ENCODE peak calls at places on chromosome 20, in six cellular contexts. I is heart right ventricle, Q is A549, M is cardiac muscle cell, P is spleen, W is uterus. Z is an unnamed sample.

GRCh38 chr20:18778993-18779392 is 34.6 kb upstream of the SCP2D1 start:
- DNase-seq in I (no peak), Q (no peak), M (no peak), P (no peak), W (no peak), Z (no peak)

GRCh38 chr20:41361757-41362747 is 4.6 kb downstream of the EMILIN3 start:
- DNase-seq in I (no peak), Q (no peak), M (no peak), P (peak; percentile 64), W (no peak), Z (peak; percentile 87)

GRCh38 chr20:14477125-14477524 is 139.7 kb upstream of the FLRT3 start:
- DNase-seq in I (no peak), Q (peak; percentile 37), M (no peak), P (no peak), W (no peak), Z (no peak)

GRCh38 chr20:17441745-17442144 is 89.4 kb downstream of the BFSP1 start:
- DNase-seq in I (no peak), Q (no peak), M (no peak), P (no peak), W (no peak), Z (no peak)

GRCh38 chr20:1437222-1437904 is 29.3 kb downstream of the NSFL1C start:
- DNase-seq in I (peak; percentile 72), Q (peak; percentile 91), M (peak; percentile 74), P (peak; percentile 95), W (peak; percentile 70), Z (no peak)

GRCh38 chr20:32510120-32510600 is 75.0 kb downstream of the NOL4L start:
- DNase-seq in I (no peak), Q (no peak), M (no peak), P (no peak), W (no peak), Z (peak; percentile 87)

GRCh38 chr20:54020348-54020747 is 50.0 kb downstream of the BCAS1 start:
- DNase-seq in I (no peak), Q (no peak), M (no peak), P (no peak), W (no peak), Z (no peak)

GRCh38 chr20:33352258-33353012 is 48.9 kb downstream of the CDK5RAP1 start:
- DNase-seq in I (no peak), Q (no peak), M (no peak), P (no peak), W (no peak), Z (no peak)

GRCh38 chr20:53070714-53071392 is 98.7 kb downstream of the TSHZ2 start:
- DNase-seq in I (no peak), Q (no peak), M (no peak), P (no peak), W (no peak), Z (no peak)

GRCh38 chr20:43271980-43272379 is 82.3 kb upstream of the PTPRT start:
- DNase-seq in I (no peak), Q (no peak), M (no peak), P (no peak), W (no peak), Z (no peak)

GRCh38 chr20:34095825-34096224 is 16.2 kb downstream of the EIF2S2 start:
- DNase-seq in I (no peak), Q (no peak), M (no peak), P (no peak), W (no peak), Z (no peak)

GRCh38 chr20:57656821-57657536 is 36.8 kb upstream of the ZBP1 start:
- DNase-seq in I (peak; percentile 3), Q (no peak), M (no peak), P (peak; percentile 61), W (peak; percentile 15), Z (peak; percentile 84)

GRCh38 chr20:45826381-45827019 is 612 bp downstream of the TNNC2 start:
- DNase-seq in I (no peak), Q (no peak), M (peak; percentile 77), P (no peak), W (no peak), Z (no peak)

GRCh38 chr20:57686931-57687652 is 22.7 kb downstream of the PMEPA1 start:
- DNase-seq in I (no peak), Q (no peak), M (no peak), P (no peak), W (no peak), Z (no peak)

GRCh38 chr20:21125072-21125848 is 622 bp upstream of the KIZ start:
- DNase-seq in I (peak; percentile 27), Q (peak; percentile 76), M (peak; percentile 54), P (peak; percentile 82), W (peak; percentile 46), Z (no peak)

GRCh38 chr20:23200413-23200812 is 114.3 kb upstream of the CD93 start:
- DNase-seq in I (no peak), Q (no peak), M (no peak), P (no peak), W (no peak), Z (no peak)

GRCh38 chr20:23399568-23400241 is 21.6 kb downstream of the NAPB start:
- DNase-seq in I (no peak), Q (peak; percentile 24), M (peak; percentile 22), P (no peak), W (no peak), Z (no peak)

GRCh38 chr20:59137532-59137931 is 26.1 kb upstream of the ZNF831 start:
- DNase-seq in I (peak; percentile 57), Q (no peak), M (no peak), P (no peak), W (no peak), Z (no peak)

GRCh38 chr20:5844063-5844681 is 94.0 kb downstream of the SHLD1 start:
- DNase-seq in I (no peak), Q (peak; percentile 91), M (no peak), P (no peak), W (no peak), Z (no peak)

GRCh38 chr20:32189691-32190607 is 17.6 kb downstream of the PLAGL2 start:
- DNase-seq in I (peak; percentile 40), Q (no peak), M (peak; percentile 70), P (peak; percentile 81), W (peak; percentile 36), Z (peak; percentile 84)

GRCh38 chr20:1535420-1536175 is 21.9 kb downstream of the SIRPD start:
- DNase-seq in I (no peak), Q (no peak), M (no peak), P (peak; percentile 74), W (no peak), Z (no peak)

GRCh38 chr20:59779656-59780380 is 153.6 kb downstream of the SYCP2 start:
- DNase-seq in I (no peak), Q (no peak), M (no peak), P (no peak), W (no peak), Z (peak; percentile 60)

GRCh38 chr20:10643560-10643873 is 30.3 kb downstream of the JAG1 start:
- DNase-seq in I (no peak), Q (no peak), M (no peak), P (no peak), W (no peak), Z (no peak)

GRCh38 chr20:45765980-45766379 is 25.7 kb downstream of the WFDC3 start:
- DNase-seq in I (no peak), Q (no peak), M (no peak), P (no peak), W (no peak), Z (peak; percentile 34)

GRCh38 chr20:46206025-46206424 is 87.9 kb downstream of the CD40 start:
- DNase-seq in I (peak; percentile 46), Q (no peak), M (no peak), P (peak; percentile 87), W (no peak), Z (no peak)

GRCh38 chr20:24357169-24357568 is 112.3 kb upstream of the SYNDIG1 start:
- DNase-seq in I (no peak), Q (peak; percentile 9), M (no peak), P (no peak), W (no peak), Z (no peak)

GRCh38 chr20:57025261-57025660 is 241.2 kb downstream of the BMP7 start:
- DNase-seq in I (no peak), Q (no peak), M (no peak), P (no peak), W (peak; percentile 61), Z (peak; percentile 45)

GRCh38 chr20:62305149-62305764 is 2.5 kb downstream of the ADRM1 start:
- DNase-seq in I (no peak), Q (peak; percentile 74), M (no peak), P (no peak), W (no peak), Z (peak; percentile 90)
- TF ChIP-seq CTCF in I (no peak), Q (no peak), M (no peak), P (no peak), W (no peak), Z (no peak)

GRCh38 chr20:62195736-62196135 is 12.9 kb downstream of the MTG2 start:
- DNase-seq in I (no peak), Q (no peak), M (no peak), P (peak; percentile 31), W (no peak), Z (peak; percentile 78)
- H3K4me3 ChIP-seq in I (no peak overlapping the region), Q (no peak overlapping the region), M (no peak overlapping the region), P (no peak overlapping the region), W (no peak overlapping the region), Z (no peak overlapping the region)

GRCh38 chr20:51862796-51863195 is 60.5 kb upstream of the SALL4 start:
- DNase-seq in I (no peak), Q (no peak), M (no peak), P (no peak), W (no peak), Z (no peak)
- H3K4me1 ChIP-seq in I (no peaks in the 10 kb centered on the region), Q (peaks cover 15% of the 10 kb centered on the region), M (no peaks in the 10 kb centered on the region), P (no peaks in the 10 kb centered on the region), W (no peaks in the 10 kb centered on the region), Z (peaks cover 9% of the 10 kb centered on the region)

DNA sequence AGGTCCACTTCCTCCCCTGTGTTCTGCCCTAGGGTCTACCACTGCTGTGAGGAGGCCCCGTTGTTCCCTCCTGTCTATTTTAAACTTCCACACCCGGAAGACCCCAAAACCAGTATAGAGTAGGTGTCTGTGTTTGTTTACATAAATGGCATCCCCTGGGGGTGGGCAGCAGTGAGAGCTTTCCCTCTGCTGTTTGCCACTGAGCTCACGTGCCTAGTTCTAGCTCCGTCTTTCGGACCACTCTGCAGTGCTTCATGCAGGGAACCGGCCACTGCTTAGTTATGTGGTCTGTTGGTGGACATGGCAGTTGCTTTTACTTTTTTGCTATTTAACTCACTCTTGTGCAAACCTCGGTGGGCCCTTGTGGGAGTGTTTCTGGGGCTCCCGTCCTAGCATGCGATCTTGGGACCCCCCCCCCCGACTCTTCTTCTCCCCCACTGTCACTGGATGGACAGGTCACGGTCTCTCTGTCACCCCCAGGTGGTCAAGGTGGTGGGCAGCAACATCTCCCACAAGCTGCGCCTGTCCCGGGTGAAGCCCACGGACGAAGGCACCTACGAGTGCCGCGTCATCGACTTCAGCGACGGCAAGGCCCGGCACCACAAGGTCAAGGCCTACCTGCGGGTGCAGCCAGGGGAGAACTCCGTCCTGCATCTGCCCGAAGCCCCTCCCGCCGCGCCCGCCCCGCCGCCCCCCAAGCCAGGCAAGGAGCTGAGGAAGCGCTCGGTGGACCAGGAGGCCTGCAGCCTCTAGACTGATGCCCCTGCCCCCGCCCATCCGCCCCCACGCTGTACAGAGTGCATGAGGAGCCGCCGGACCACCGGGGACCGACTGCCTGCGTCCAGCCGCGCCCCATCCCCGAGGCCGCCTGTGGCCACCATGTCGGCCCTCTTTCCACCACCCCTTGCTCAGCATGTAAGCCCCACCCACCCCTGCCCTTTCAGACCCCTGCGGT is 40.9 kb downstream of the VSTM2L start:
- DNase-seq in I (no peak), Q (no peak), M (no peak), P (no peak), W (no peak), Z (peak; percentile 88)
- TF ChIP-seq CTCF in I (no peak), Q (no peak), M (no peak), P (no peak), W (no peak), Z (no peak)